ENCODE peak calls at places on chromosomes 7 and 10, in four cellular contexts. One of them, this sample, is unnamed.

GRCh38 chr10:61378865-61379264 is 74.3 kb downstream of the TMEM26 start:
- DNase-seq in H1: no peak
- DNase-seq in HepG2: no peak
- DNase-seq in K562: no peak
- DNase-seq in this sample: no peak

GRCh38 chr7:135856356-135857144 is 107.9 kb upstream of the FAM180A start:
- DNase-seq in H1: no peak
- DNase-seq in HepG2: no peak
- DNase-seq in K562: no peak
- DNase-seq in this sample: no peak

GRCh38 chr10:49139866-49140195 is 6.0 kb upstream of the FAM170B start:
- DNase-seq in H1: no peak
- DNase-seq in HepG2: no peak
- DNase-seq in K562: peak; percentile 38
- DNase-seq in this sample: peak; percentile 37

GRCh38 chr10:693506-693905 is 4.0 kb upstream of the DIP2C start:
- DNase-seq in H1: no peak
- DNase-seq in HepG2: no peak
- DNase-seq in K562: no peak
- DNase-seq in this sample: no peak

GRCh38 chr7:26454180-26454579 is 162.5 kb downstream of the SNX10 start:
- DNase-seq in H1: no peak
- DNase-seq in HepG2: no peak
- DNase-seq in K562: no peak
- DNase-seq in this sample: no peak

GRCh38 chr10:69241575-69241974 is 21.4 kb downstream of the HKDC1 start:
- DNase-seq in H1: no peak
- DNase-seq in HepG2: no peak
- DNase-seq in K562: peak; percentile 40
- DNase-seq in this sample: no peak

GRCh38 chr7:98988641-98989040 is 110.3 kb downstream of the TRRAP start:
- DNase-seq in H1: no peak
- DNase-seq in HepG2: no peak
- DNase-seq in K562: no peak
- DNase-seq in this sample: no peak

GRCh38 chr10:114681542-114681941 is 23.5 kb upstream of the ABLIM1 start:
- DNase-seq in H1: no peak
- DNase-seq in HepG2: no peak
- DNase-seq in K562: no peak
- DNase-seq in this sample: peak; percentile 36

GRCh38 chr10:62818426-62819011 is 2.4 kb upstream of the EGR2 start:
- DNase-seq in H1: peak; percentile 81
- DNase-seq in HepG2: no peak
- DNase-seq in K562: no peak
- DNase-seq in this sample: no peak

GRCh38 chr10:111104811-111105210 is 28.0 kb downstream of the ADRA2A start:
- DNase-seq in H1: no peak
- DNase-seq in HepG2: no peak
- DNase-seq in K562: no peak
- DNase-seq in this sample: no peak

GRCh38 chr10:95601116-95601719 is 40.0 kb upstream of the SORBS1 start:
- DNase-seq in H1: peak; percentile 84
- DNase-seq in HepG2: peak; percentile 84
- DNase-seq in K562: peak; percentile 87
- DNase-seq in this sample: peak; percentile 90

GRCh38 chr10:96501985-96502384 is 11.7 kb downstream of the TLL2 start:
- DNase-seq in H1: no peak
- DNase-seq in HepG2: peak; percentile 36
- DNase-seq in K562: no peak
- DNase-seq in this sample: peak; percentile 79

GRCh38 chr10:69961864-69962745 is 90.5 kb upstream of the MACROH2A2 start:
- DNase-seq in H1: peak; percentile 35
- DNase-seq in HepG2: no peak
- DNase-seq in K562: no peak
- DNase-seq in this sample: no peak

GRCh38 chr7:35593896-35594295 is 101.0 kb downstream of the HERPUD2 start:
- DNase-seq in H1: peak; percentile 86
- DNase-seq in HepG2: peak; percentile 7
- DNase-seq in K562: peak; percentile 63
- DNase-seq in this sample: peak; percentile 12

GRCh38 chr7:34928052-34928451 is 109.2 kb downstream of the DPY19L1 start:
- DNase-seq in H1: peak; percentile 93
- DNase-seq in HepG2: peak; percentile 46
- DNase-seq in K562: peak; percentile 64
- DNase-seq in this sample: peak; percentile 31

GRCh38 chr10:103663802-103664201 is 170.3 kb downstream of the NEURL1 start:
- DNase-seq in H1: no peak
- DNase-seq in HepG2: no peak
- DNase-seq in K562: no peak
- DNase-seq in this sample: no peak

GRCh38 chr7:25586513-25586912 is 358.2 kb upstream of the NPVF start:
- DNase-seq in H1: no peak
- DNase-seq in HepG2: no peak
- DNase-seq in K562: no peak
- DNase-seq in this sample: no peak

GRCh38 chr10:124364674-124365073 is 54.0 kb downstream of the OAT start:
- DNase-seq in H1: no peak
- DNase-seq in HepG2: no peak
- DNase-seq in K562: no peak
- DNase-seq in this sample: no peak

GRCh38 chr10:121288864-121289659 is 309.2 kb downstream of the FGFR2 start:
- DNase-seq in H1: no peak
- DNase-seq in HepG2: no peak
- DNase-seq in K562: no peak
- DNase-seq in this sample: no peak

GRCh38 chr10:125155101-125155500 is 5.3 kb downstream of the CTBP2 start:
- DNase-seq in H1: no peak
- DNase-seq in HepG2: no peak
- DNase-seq in K562: no peak
- DNase-seq in this sample: no peak

GRCh38 chr7:33707427-33707826 is 197.9 kb upstream of the BMPER start:
- DNase-seq in H1: no peak
- DNase-seq in HepG2: no peak
- DNase-seq in K562: no peak
- DNase-seq in this sample: no peak

GRCh38 chr10:60992661-60993060 is 48.7 kb upstream of the RHOBTB1 start:
- DNase-seq in H1: no peak
- DNase-seq in HepG2: no peak
- DNase-seq in K562: no peak
- DNase-seq in this sample: no peak

GRCh38 chr10:72083234-72084093 is 4.9 kb downstream of the SPOCK2 start:
- DNase-seq in H1: no peak
- DNase-seq in HepG2: no peak
- DNase-seq in K562: no peak
- DNase-seq in this sample: no peak

GRCh38 chr7:108045669-108046068 is 42.7 kb upstream of the LAMB1 start:
- DNase-seq in H1: no peak
- DNase-seq in HepG2: peak; percentile 15
- DNase-seq in K562: no peak
- DNase-seq in this sample: no peak

GRCh38 chr10:92849234-92849525 is 860 bp downstream of the EXOC6 start:
- DNase-seq in H1: no peak
- DNase-seq in HepG2: no peak
- DNase-seq in K562: no peak
- DNase-seq in this sample: no peak

GRCh38 chr7:95636140-95636539 is 39.8 kb upstream of the PDK4 start:
- DNase-seq in H1: no peak
- DNase-seq in HepG2: no peak
- DNase-seq in K562: no peak
- DNase-seq in this sample: peak; percentile 28

GRCh38 chr7:140031364-140031763 is 31.4 kb downstream of the PARP12 start:
- DNase-seq in H1: no peak
- DNase-seq in HepG2: no peak
- DNase-seq in K562: no peak
- DNase-seq in this sample: no peak

GRCh38 chr10:91010952-91011351 is 90.1 kb upstream of the ANKRD1 start:
- DNase-seq in H1: no peak
- DNase-seq in HepG2: no peak
- DNase-seq in K562: no peak
- DNase-seq in this sample: no peak

GRCh38 chr7:28685660-28686417 is 272.3 kb downstream of the TRIL start:
- DNase-seq in H1: peak; percentile 57
- DNase-seq in HepG2: peak; percentile 68
- DNase-seq in K562: peak; percentile 69
- DNase-seq in this sample: peak; percentile 65

GRCh38 chr10:4678023-4678950 is 147.7 kb upstream of the AKR1E2 start:
- DNase-seq in H1: no peak
- DNase-seq in HepG2: peak; percentile 54
- DNase-seq in K562: no peak
- DNase-seq in this sample: no peak

GRCh38 chr10:132851451-132851850 is 65.5 kb upstream of the NKX6-2 start:
- DNase-seq in H1: no peak
- DNase-seq in HepG2: no peak
- DNase-seq in K562: no peak
- DNase-seq in this sample: no peak

GRCh38 chr7:117186218-117186617 is 136.6 kb downstream of the WNT2 start:
- DNase-seq in H1: no peak
- DNase-seq in HepG2: no peak
- DNase-seq in K562: peak; percentile 38
- DNase-seq in this sample: no peak

GRCh38 chr7:120521761-120522737 is 249.1 kb downstream of the KCND2 start:
- DNase-seq in H1: no peak
- DNase-seq in HepG2: no peak
- DNase-seq in K562: no peak
- DNase-seq in this sample: no peak

GRCh38 chr10:131738396-131738735 is 162.4 kb upstream of the PPP2R2D start:
- DNase-seq in H1: peak; percentile 29
- DNase-seq in HepG2: no peak
- DNase-seq in K562: no peak
- DNase-seq in this sample: no peak

GRCh38 chr7:80498481-80499349 is 13.1 kb downstream of the GNAT3 start:
- DNase-seq in H1: no peak
- DNase-seq in HepG2: no peak
- DNase-seq in K562: no peak
- DNase-seq in this sample: peak; percentile 1

GRCh38 chr7:12091164-12091563 is 119.9 kb upstream of the TMEM106B start:
- DNase-seq in H1: no peak
- DNase-seq in HepG2: no peak
- DNase-seq in K562: no peak
- DNase-seq in this sample: no peak

GRCh38 chr7:12090757-12091134 is 120.3 kb upstream of the TMEM106B start:
- DNase-seq in H1: no peak
- DNase-seq in HepG2: no peak
- DNase-seq in K562: no peak
- DNase-seq in this sample: no peak

GRCh38 chr7:12094365-12094921 is 116.7 kb upstream of the TMEM106B start:
- DNase-seq in H1: peak; percentile 62
- DNase-seq in HepG2: no peak
- DNase-seq in K562: no peak
- DNase-seq in this sample: no peak

GRCh38 chr7:12093365-12093764 is 117.7 kb upstream of the TMEM106B start:
- DNase-seq in H1: no peak
- DNase-seq in HepG2: no peak
- DNase-seq in K562: no peak
- DNase-seq in this sample: no peak

GRCh38 chr7:12092499-12093130 is 118.5 kb upstream of the TMEM106B start:
- DNase-seq in H1: no peak
- DNase-seq in HepG2: no peak
- DNase-seq in K562: peak; percentile 25
- DNase-seq in this sample: no peak
- TF ChIP-seq SRF in H1: no peak
- TF ChIP-seq SRF in HepG2: no peak
- TF ChIP-seq SRF in K562: no peak
- TF ChIP-seq SRF in this sample: no peak

GRCh38 chr10:16910795-16911164 is 93.6 kb upstream of the RSU1 start:
- DNase-seq in H1: no peak
- DNase-seq in HepG2: no peak
- DNase-seq in K562: no peak
- DNase-seq in this sample: no peak
- TF ChIP-seq FOSL1 in H1: no peak
- TF ChIP-seq FOSL1 in HepG2: no peak
- TF ChIP-seq FOSL1 in K562: no peak
- TF ChIP-seq FOSL1 in this sample: no peak

DNA sequence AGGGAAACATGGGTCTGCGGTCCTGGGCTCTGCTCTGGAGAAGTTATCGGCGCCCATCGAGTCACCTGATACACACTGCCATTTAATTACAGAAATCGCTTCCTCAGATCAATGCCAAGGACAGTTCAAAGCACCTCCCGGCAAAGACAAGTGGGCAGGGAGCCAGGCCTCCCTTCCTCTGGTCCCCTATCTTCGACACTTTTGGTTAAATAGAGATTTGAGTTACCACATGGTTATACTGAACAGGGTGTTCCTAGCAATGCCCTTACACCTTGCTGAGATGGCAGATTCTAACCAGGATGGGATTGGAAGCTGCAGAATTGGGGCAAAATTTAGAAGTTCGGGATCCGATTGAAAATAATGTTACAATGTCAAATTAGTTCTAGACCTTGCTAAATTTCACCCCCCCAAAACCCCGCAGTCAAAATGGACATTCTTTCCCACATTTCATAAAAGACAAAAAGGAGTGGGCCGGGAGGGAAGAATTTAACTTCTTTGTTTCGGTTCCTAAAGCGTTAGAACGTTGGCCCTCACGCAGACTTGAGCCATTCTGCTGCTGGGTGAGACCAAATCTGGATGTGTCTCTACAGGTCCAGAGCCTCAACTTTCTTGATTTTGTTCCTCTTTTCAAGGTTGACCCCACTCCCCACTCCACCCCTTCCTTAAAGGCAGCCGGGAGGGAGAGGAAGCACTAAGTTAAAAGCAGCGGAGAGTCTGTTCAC is 2.2 kb upstream of the DLX5 start:
- DNase-seq in H1: no peak
- DNase-seq in HepG2: no peak
- DNase-seq in K562: no peak
- DNase-seq in this sample: no peak
- H3K27me3 ChIP-seq in H1: peaks cover 50% of the 10 kb centered on the region
- H3K27me3 ChIP-seq in HepG2: peaks cover 42% of the 10 kb centered on the region
- H3K27me3 ChIP-seq in K562: peaks cover 55% of the 10 kb centered on the region
- H3K27me3 ChIP-seq in this sample: peaks cover 28% of the 10 kb centered on the region

DNA sequence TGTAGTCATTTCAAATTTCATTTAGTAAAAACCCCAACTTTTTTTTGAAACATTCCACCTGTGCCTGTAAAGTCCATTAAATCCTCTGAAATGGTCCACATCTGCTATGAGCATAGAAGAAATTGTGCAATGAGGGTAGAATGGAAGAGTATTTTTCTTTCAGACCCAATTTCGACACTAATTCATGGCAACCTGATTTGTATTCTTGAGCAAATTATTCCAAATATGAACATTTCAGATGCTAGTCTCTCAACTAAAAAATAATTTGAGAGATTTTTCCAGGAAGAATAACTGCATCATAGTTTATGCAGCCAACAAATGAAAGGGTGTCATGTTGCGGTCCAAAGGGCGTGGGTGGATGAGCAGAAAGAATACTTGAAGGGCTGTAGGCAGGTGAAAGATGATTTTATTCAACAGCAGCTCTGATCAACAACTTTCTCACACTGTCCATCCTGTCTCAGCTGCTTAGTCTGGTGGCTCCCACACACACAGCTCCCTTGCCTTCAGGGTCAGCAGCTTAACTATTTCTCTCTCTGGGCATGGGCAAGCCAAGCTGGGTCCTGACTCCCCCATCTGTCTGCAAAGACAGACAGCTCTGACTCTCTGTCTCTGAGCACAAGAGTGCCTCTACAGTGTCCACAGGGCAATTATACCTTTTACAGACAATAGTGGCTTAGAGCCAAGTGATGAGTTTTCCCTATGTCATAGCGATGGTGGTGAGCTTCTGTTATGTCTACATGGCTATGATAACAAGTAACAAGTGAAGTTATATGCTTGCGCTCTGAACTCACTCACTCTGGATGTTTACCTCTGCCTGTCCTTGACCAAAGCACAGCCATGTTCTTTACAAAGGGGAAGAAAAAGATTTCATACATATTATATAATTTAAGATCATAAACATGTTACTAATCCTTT is 11.5 kb downstream of the STEAP2 start:
- DNase-seq in H1: no peak
- DNase-seq in HepG2: peak; percentile 28
- DNase-seq in K562: no peak
- DNase-seq in this sample: no peak
- TF ChIP-seq SRF in H1: no peak
- TF ChIP-seq SRF in HepG2: no peak
- TF ChIP-seq SRF in K562: no peak
- TF ChIP-seq SRF in this sample: no peak

This sample was measured in HCT116.